ENCODE peak calls at places on chromosomes 6 and 20, in ten cellular contexts. S is hepatocyte, R is neuronal stem cell, F is suprapubic skin, W is RWPE2, O is upper lobe of left lung, K is MM.1S, Z is cardiac muscle cell, G is aorta, A is SK-N-SH. U is an unnamed sample.

GRCh38 chr20:61845276-61845675 is 220.4 kb downstream of the TAF4 start:
- DNase-seq in S (no peak), R (peak; percentile 27), F (no peak), W (no peak), O (no peak), K (no peak), Z (no peak), G (peak; percentile 32), A (no peak), U (no peak)

GRCh38 chr6:153032255-153032882 is 29.9 kb upstream of the MTRF1L start:
- DNase-seq in S (peak; percentile 30), R (no peak), F (no peak), W (no peak), O (no peak), K (peak; percentile 29), Z (peak; percentile 12), G (no peak), A (peak; percentile 14), U (no peak)

GRCh38 chr20:60967431-60968316 is 284.4 kb upstream of the CDH4 start:
- DNase-seq in S (no peak), R (no peak), F (no peak), W (peak; percentile 54), O (peak; percentile 66), K (no peak), Z (no peak), G (no peak), A (no peak), U (no peak)

GRCh38 chr6:165439928-165440554 is 130.6 kb upstream of the C6orf118 start:
- DNase-seq in S (peak; percentile 68), R (peak; percentile 26), F (no peak), W (no peak), O (no peak), K (peak; percentile 19), Z (peak; percentile 59), G (no peak), A (peak; percentile 27), U (no peak)

GRCh38 chr6:148146717-148147116 is 195.9 kb upstream of the SASH1 start:
- DNase-seq in S (no peak), R (no peak), F (no peak), W (peak; percentile 89), O (no peak), K (no peak), Z (no peak), G (no peak), A (no peak), U (no peak)

GRCh38 chr20:9458075-9458818 is 56.1 kb upstream of the LAMP5 start:
- DNase-seq in S (peak; percentile 16), R (no peak), F (no peak), W (no peak), O (no peak), K (peak; percentile 84), Z (peak; percentile 15), G (no peak), A (no peak), U (no peak)

GRCh38 chr6:139430897-139431601 is 56.6 kb upstream of the CITED2 start:
- DNase-seq in S (no peak), R (no peak), F (no peak), W (no peak), O (no peak), K (no peak), Z (no peak), G (no peak), A (no peak), U (no peak)

GRCh38 chr20:25269057-25269832 is 21.4 kb downstream of the PYGB start:
- DNase-seq in S (no peak), R (no peak), F (peak; percentile 69), W (peak; percentile 28), O (no peak), K (no peak), Z (no peak), G (no peak), A (peak; percentile 2), U (no peak)

GRCh38 chr6:140636698-140637402 is 1262.4 kb upstream of the CITED2 start:
- DNase-seq in S (no peak), R (no peak), F (no peak), W (no peak), O (no peak), K (no peak), Z (peak; percentile 72), G (no peak), A (no peak), U (no peak)

GRCh38 chr6:161407115-161407514 is 133.3 kb upstream of the AGPAT4 start:
- DNase-seq in S (no peak), R (no peak), F (no peak), W (no peak), O (no peak), K (no peak), Z (no peak), G (no peak), A (no peak), U (no peak)
- H3K27ac ChIP-seq in S (no peak overlapping the region), R (no peak overlapping the region), F (no peak overlapping the region), W (peak overlapping the region; percentile 91), O (no peak overlapping the region), K (no peak overlapping the region), Z (no peak overlapping the region), G (no peak overlapping the region), A (no peak overlapping the region), U (peak overlapping the region; percentile 36)

GRCh38 chr6:31737315-31738047 is 1.2 kb upstream of the CLIC1 start:
- DNase-seq in S (peak; percentile 86), R (peak; percentile 65), F (no peak), W (no peak), O (no peak), K (no peak), Z (peak; percentile 31), G (no peak), A (no peak), U (no peak)
- H3K4me1 ChIP-seq in S (peaks cover 37% of the 10 kb centered on the region), R (peaks cover 30% of the 10 kb centered on the region), F (peaks cover 69% of the 10 kb centered on the region), W (peaks cover 38% of the 10 kb centered on the region), O (peaks cover 54% of the 10 kb centered on the region), K (peaks cover 36% of the 10 kb centered on the region), Z (peaks cover 31% of the 10 kb centered on the region), G (no peaks in the 10 kb centered on the region), A (peaks cover 31% of the 10 kb centered on the region), U (peaks cover 46% of the 10 kb centered on the region)

GRCh38 chr6:54070025-54070424 is 41.2 kb upstream of the MLIP start:
- DNase-seq in S (no peak), R (no peak), F (no peak), W (no peak), O (no peak), K (no peak), Z (no peak), G (no peak), A (no peak), U (no peak)
- H3K4me3 ChIP-seq in S (peak overlapping the region; percentile 14), R (no peak overlapping the region), F (peak overlapping the region; percentile 11), W (no peak overlapping the region), O (no peak overlapping the region), K (no peak overlapping the region), Z (no peak overlapping the region), G (peak overlapping the region; percentile 40), A (no peak overlapping the region), U (no peak overlapping the region)

GRCh38 chr6:28005124-28005662 is 48.2 kb downstream of the OR2B6 start:
- DNase-seq in S (no peak), R (peak; percentile 12), F (no peak), W (no peak), O (no peak), K (no peak), Z (no peak), G (no peak), A (no peak), U (no peak)
- H3K27ac ChIP-seq in S (peak overlapping the region; percentile 30), R (peak overlapping the region; percentile 25), F (no peak overlapping the region), W (no peak overlapping the region), O (no peak overlapping the region), K (no peak overlapping the region), Z (no peak overlapping the region), G (no peak overlapping the region), A (no peak overlapping the region), U (no peak overlapping the region)

DNA sequence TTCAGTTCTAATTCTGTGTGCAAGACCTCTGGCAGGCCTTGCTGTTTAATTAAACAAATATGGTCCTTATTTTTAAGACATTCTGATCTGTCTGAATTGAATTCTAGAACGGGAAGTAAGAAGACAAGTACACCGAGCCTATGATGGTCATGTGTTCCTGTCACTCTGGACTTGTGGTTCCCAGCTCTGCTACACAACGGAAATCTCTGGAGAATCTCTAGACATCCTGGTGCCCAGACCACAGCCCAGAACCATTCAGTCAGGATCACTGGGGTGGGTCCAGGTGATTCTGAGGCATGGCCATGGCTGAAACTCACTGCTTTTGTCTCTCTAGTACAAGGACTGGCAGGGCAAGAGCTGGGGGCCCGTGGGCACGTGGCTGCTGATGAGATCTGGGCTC is 15.9 kb upstream of the KCNK16 start:
- DNase-seq in S (no peak), R (no peak), F (no peak), W (no peak), O (no peak), K (no peak), Z (no peak), G (no peak), A (no peak), U (no peak)
- H3K4me1 ChIP-seq in S (peaks cover 6% of the 10 kb centered on the region), R (peaks cover 11% of the 10 kb centered on the region), F (peaks cover 13% of the 10 kb centered on the region), W (peaks cover 12% of the 10 kb centered on the region), O (peaks cover 9% of the 10 kb centered on the region), K (peaks cover 10% of the 10 kb centered on the region), Z (peaks cover 19% of the 10 kb centered on the region), G (peaks cover 3% of the 10 kb centered on the region), A (no peaks in the 10 kb centered on the region), U (no peaks in the 10 kb centered on the region)